ENCODE peak calls at places on chromosome 7, in six cellular contexts. One of them, this sample, is unnamed.

GRCh38 chr7:125567686-125568085 is 638.1 kb upstream of the POT1 start:
- DNase-seq in prostate gland: no peak
- DNase-seq in SW480: no peak
- DNase-seq in COR-L47: no peak
- DNase-seq in aorta: no peak
- DNase-seq in GDM1: no peak
- DNase-seq in this sample: no peak

GRCh38 chr7:7554021-7554432 is 12.7 kb upstream of the MIOS start:
- DNase-seq in prostate gland: no peak
- DNase-seq in SW480: no peak
- DNase-seq in COR-L47: peak; percentile 10
- DNase-seq in aorta: no peak
- DNase-seq in GDM1: no peak
- DNase-seq in this sample: no peak

GRCh38 chr7:45709168-45710034 is 135.2 kb downstream of the ADCY1 start:
- DNase-seq in prostate gland: no peak
- DNase-seq in SW480: no peak
- DNase-seq in COR-L47: no peak
- DNase-seq in aorta: no peak
- DNase-seq in GDM1: no peak
- DNase-seq in this sample: no peak

GRCh38 chr7:90958669-90959068 is 305.6 kb upstream of the FZD1 start:
- DNase-seq in prostate gland: no peak
- DNase-seq in SW480: no peak
- DNase-seq in COR-L47: no peak
- DNase-seq in aorta: no peak
- DNase-seq in GDM1: no peak
- DNase-seq in this sample: no peak

GRCh38 chr7:133135451-133135850 is 53.6 kb upstream of the CHCHD3 start:
- DNase-seq in prostate gland: no peak
- DNase-seq in SW480: no peak
- DNase-seq in COR-L47: no peak
- DNase-seq in aorta: no peak
- DNase-seq in GDM1: no peak
- DNase-seq in this sample: no peak

GRCh38 chr7:56046728-56047445 is 4.4 kb downstream of the PSPH start:
- DNase-seq in prostate gland: peak; percentile 31
- DNase-seq in SW480: no peak
- DNase-seq in COR-L47: no peak
- DNase-seq in aorta: no peak
- DNase-seq in GDM1: no peak
- DNase-seq in this sample: peak; percentile 93

GRCh38 chr7:74082770-74083116 is 861 bp upstream of the LIMK1 start:
- DNase-seq in prostate gland: no peak
- DNase-seq in SW480: no peak
- DNase-seq in COR-L47: no peak
- DNase-seq in aorta: no peak
- DNase-seq in GDM1: no peak
- DNase-seq in this sample: no peak

GRCh38 chr7:30445770-30446169 is 32.8 kb downstream of the NOD1 start:
- DNase-seq in prostate gland: peak; percentile 39
- DNase-seq in SW480: no peak
- DNase-seq in COR-L47: peak; percentile 41
- DNase-seq in aorta: peak; percentile 76
- DNase-seq in GDM1: no peak
- DNase-seq in this sample: no peak

GRCh38 chr7:93817561-93817960 is 73.0 kb downstream of the TFPI2 start:
- DNase-seq in prostate gland: no peak
- DNase-seq in SW480: no peak
- DNase-seq in COR-L47: no peak
- DNase-seq in aorta: no peak
- DNase-seq in GDM1: no peak
- DNase-seq in this sample: no peak

GRCh38 chr7:29370531-29371314 is 176.1 kb downstream of the CHN2 start:
- DNase-seq in prostate gland: no peak
- DNase-seq in SW480: peak; percentile 74
- DNase-seq in COR-L47: no peak
- DNase-seq in aorta: no peak
- DNase-seq in GDM1: no peak
- DNase-seq in this sample: no peak

GRCh38 chr7:70193514-70193913 is 595.2 kb downstream of the AUTS2 start:
- DNase-seq in prostate gland: no peak
- DNase-seq in SW480: peak; percentile 39
- DNase-seq in COR-L47: peak; percentile 17
- DNase-seq in aorta: no peak
- DNase-seq in GDM1: no peak
- DNase-seq in this sample: no peak

GRCh38 chr7:1113548-1113885 is 25.6 kb downstream of the GPER1 start:
- DNase-seq in prostate gland: no peak
- DNase-seq in SW480: no peak
- DNase-seq in COR-L47: no peak
- DNase-seq in aorta: peak; percentile 66
- DNase-seq in GDM1: no peak
- DNase-seq in this sample: no peak

GRCh38 chr7:111743244-111743852 is 181.1 kb upstream of the IMMP2L start:
- DNase-seq in prostate gland: no peak
- DNase-seq in SW480: no peak
- DNase-seq in COR-L47: no peak
- DNase-seq in aorta: no peak
- DNase-seq in GDM1: no peak
- DNase-seq in this sample: no peak

GRCh38 chr7:101963693-101964092 is 146.3 kb downstream of the CUX1 start:
- DNase-seq in prostate gland: no peak
- DNase-seq in SW480: no peak
- DNase-seq in COR-L47: no peak
- DNase-seq in aorta: no peak
- DNase-seq in GDM1: no peak
- DNase-seq in this sample: no peak

GRCh38 chr7:45120-46090 is 147.0 kb upstream of the FAM20C start:
- DNase-seq in prostate gland: peak; percentile 1
- DNase-seq in SW480: no peak
- DNase-seq in COR-L47: no peak
- DNase-seq in aorta: peak; percentile 38
- DNase-seq in GDM1: no peak
- DNase-seq in this sample: no peak

GRCh38 chr7:27116521-27116946 is 14.0 kb downstream of the HOXA4 start:
- DNase-seq in prostate gland: no peak
- DNase-seq in SW480: no peak
- DNase-seq in COR-L47: no peak
- DNase-seq in aorta: no peak
- DNase-seq in GDM1: no peak
- DNase-seq in this sample: no peak

GRCh38 chr7:127845497-127846214 is 185.6 kb downstream of the LRRC4 start:
- DNase-seq in prostate gland: no peak
- DNase-seq in SW480: no peak
- DNase-seq in COR-L47: no peak
- DNase-seq in aorta: no peak
- DNase-seq in GDM1: no peak
- DNase-seq in this sample: no peak

GRCh38 chr7:77442631-77443420 is 26.7 kb upstream of the GSAP start:
- DNase-seq in prostate gland: no peak
- DNase-seq in SW480: peak; percentile 40
- DNase-seq in COR-L47: no peak
- DNase-seq in aorta: no peak
- DNase-seq in GDM1: no peak
- DNase-seq in this sample: peak; percentile 52

GRCh38 chr7:3922175-3922635 is 621.2 kb downstream of the SDK1 start:
- DNase-seq in prostate gland: peak; percentile 13
- DNase-seq in SW480: peak; percentile 55
- DNase-seq in COR-L47: peak; percentile 29
- DNase-seq in aorta: no peak
- DNase-seq in GDM1: no peak
- DNase-seq in this sample: peak; percentile 83

GRCh38 chr7:127486654-127487053 is 94.1 kb upstream of the ZNF800 start:
- DNase-seq in prostate gland: no peak
- DNase-seq in SW480: peak; percentile 25
- DNase-seq in COR-L47: no peak
- DNase-seq in aorta: no peak
- DNase-seq in GDM1: no peak
- DNase-seq in this sample: peak; percentile 1

GRCh38 chr7:33998487-33998886 is 93.1 kb downstream of the BMPER start:
- DNase-seq in prostate gland: peak; percentile 7
- DNase-seq in SW480: no peak
- DNase-seq in COR-L47: no peak
- DNase-seq in aorta: peak; percentile 62
- DNase-seq in GDM1: no peak
- DNase-seq in this sample: no peak

GRCh38 chr7:82521906-82522445 is 78.4 kb upstream of the CACNA2D1 start:
- DNase-seq in prostate gland: no peak
- DNase-seq in SW480: no peak
- DNase-seq in COR-L47: no peak
- DNase-seq in aorta: no peak
- DNase-seq in GDM1: no peak
- DNase-seq in this sample: no peak

GRCh38 chr7:97133166-97133565 is 15.7 kb downstream of the SDHAF3 start:
- DNase-seq in prostate gland: no peak
- DNase-seq in SW480: no peak
- DNase-seq in COR-L47: no peak
- DNase-seq in aorta: no peak
- DNase-seq in GDM1: no peak
- DNase-seq in this sample: no peak

GRCh38 chr7:124550036-124550435 is 215.6 kb downstream of the GPR37 start:
- DNase-seq in prostate gland: no peak
- DNase-seq in SW480: no peak
- DNase-seq in COR-L47: no peak
- DNase-seq in aorta: no peak
- DNase-seq in GDM1: no peak
- DNase-seq in this sample: no peak

GRCh38 chr7:98213296-98213873 is 2.1 kb downstream of the BHLHA15 start:
- DNase-seq in prostate gland: no peak
- DNase-seq in SW480: no peak
- DNase-seq in COR-L47: no peak
- DNase-seq in aorta: peak; percentile 13
- DNase-seq in GDM1: no peak
- DNase-seq in this sample: no peak

GRCh38 chr7:19117081-19117869 is at the start of gene TWIST1:
- DNase-seq in prostate gland: no peak
- DNase-seq in SW480: no peak
- DNase-seq in COR-L47: peak; percentile 41
- DNase-seq in aorta: peak; percentile 90
- DNase-seq in GDM1: no peak
- DNase-seq in this sample: no peak

GRCh38 chr7:99648843-99649242 is 31.0 kb downstream of the CYP3A5 start:
- DNase-seq in prostate gland: no peak
- DNase-seq in SW480: no peak
- DNase-seq in COR-L47: no peak
- DNase-seq in aorta: no peak
- DNase-seq in GDM1: no peak
- DNase-seq in this sample: no peak

GRCh38 chr7:124652237-124652636 is 113.4 kb downstream of the GPR37 start:
- DNase-seq in prostate gland: no peak
- DNase-seq in SW480: no peak
- DNase-seq in COR-L47: no peak
- DNase-seq in aorta: no peak
- DNase-seq in GDM1: no peak
- DNase-seq in this sample: no peak

GRCh38 chr7:155509025-155509724 is 37.2 kb downstream of the CNPY1 start:
- DNase-seq in prostate gland: no peak
- DNase-seq in SW480: peak; percentile 86
- DNase-seq in COR-L47: no peak
- DNase-seq in aorta: no peak
- DNase-seq in GDM1: no peak
- DNase-seq in this sample: no peak

GRCh38 chr7:155205368-155206285 is 92.1 kb upstream of the INSIG1 start:
- DNase-seq in prostate gland: peak; percentile 69
- DNase-seq in SW480: peak; percentile 94
- DNase-seq in COR-L47: no peak
- DNase-seq in aorta: peak; percentile 90
- DNase-seq in GDM1: peak; percentile 95
- DNase-seq in this sample: peak; percentile 22

GRCh38 chr7:81484266-81484665 is 285.6 kb downstream of the HGF start:
- DNase-seq in prostate gland: no peak
- DNase-seq in SW480: peak; percentile 55
- DNase-seq in COR-L47: no peak
- DNase-seq in aorta: peak; percentile 72
- DNase-seq in GDM1: no peak
- DNase-seq in this sample: peak; percentile 86

GRCh38 chr7:26397786-26398435 is 106.2 kb downstream of the SNX10 start:
- DNase-seq in prostate gland: peak; percentile 20
- DNase-seq in SW480: peak; percentile 51
- DNase-seq in COR-L47: no peak
- DNase-seq in aorta: peak; percentile 85
- DNase-seq in GDM1: peak; percentile 67
- DNase-seq in this sample: no peak

GRCh38 chr7:41979834-41980307 is 257.1 kb downstream of the GLI3 start:
- DNase-seq in prostate gland: no peak
- DNase-seq in SW480: peak; percentile 43
- DNase-seq in COR-L47: no peak
- DNase-seq in aorta: no peak
- DNase-seq in GDM1: peak; percentile 2
- DNase-seq in this sample: no peak

This sample was measured in dermis microvascular lymphatic vessel endothelial cell.